ENCODE peak calls at places on chromosomes 4 and X, in eight cellular contexts. A is stimulated activated CD4-positive, alpha-beta T cell treated with anti-CD3 and anti-CD28 coated beads, Interleukin-15, amount 100 ng/mL, for 48 hours; W is IMR-90; S is psoas muscle; Z is HS-5; I is Caki2; X is endothelial cell; V is Calu3. Q is an unnamed sample.

GRCh38 chr4:104642521-104642920 is 147.8 kb upstream of the CXXC4 start:
- DNase-seq in S (no peak), V (no peak), A (no peak), X (no peak), I (no peak), Z (no peak), W (no peak), Q (no peak)

GRCh38 chr4:105279314-105279713 is 132.6 kb downstream of the TET2 start:
- DNase-seq in Z (no peak), X (no peak), I (no peak), V (no peak), S (no peak), A (no peak), W (no peak), Q (no peak)

GRCh38 chr4:1130318-1131186 is 17.2 kb upstream of the RNF212 start:
- DNase-seq in A (peak), X (peak), S (peak), W (peak), I (peak), Z (peak), V (peak), Q (peak)

GRCh38 chr4:155667538-155668511 is 1.2 kb downstream of the GUCY1A1 start:
- DNase-seq in Z (no peak), I (peak), W (peak), A (no peak), S (peak), V (peak), X (peak), Q (peak)

GRCh38 chrX:87727615-87728014 is 210.0 kb downstream of the KLHL4 start:
- DNase-seq in I (no peak), V (no peak), Z (no peak), A (no peak), W (no peak), X (no peak), S (no peak), Q (no peak)

GRCh38 chrX:20594985-20595384 is 328.3 kb upstream of the RPS6KA3 start:
- DNase-seq in V (peak), S (no peak), W (no peak), A (no peak), X (no peak), Z (no peak), I (peak), Q (peak)

GRCh38 chr4:82043081-82043808 is 330.5 kb downstream of the HNRNPD start:
- DNase-seq in W (no peak), Z (no peak), I (no peak), A (no peak), V (peak), X (peak), S (no peak), Q (no peak)

GRCh38 chr4:101118641-101119040 is 228.7 kb downstream of the PPP3CA start:
- DNase-seq in I (no peak), S (no peak), A (no peak), X (no peak), W (no peak), V (no peak), Z (no peak), Q (no peak)

GRCh38 chr4:185096032-185096653 is 46.9 kb upstream of the SLC25A4 start:
- DNase-seq in I (peak), A (peak), V (peak), W (peak), Z (no peak), S (no peak), X (peak), Q (peak)

GRCh38 chr4:123484291-123484926 is 87.8 kb downstream of the SPRY1 start:
- DNase-seq in X (no peak), V (no peak), W (peak), A (no peak), I (no peak), Z (no peak), S (no peak), Q (no peak)

GRCh38 chr4:56210397-56210796 is 176.9 kb downstream of the AASDH start:
- DNase-seq in X (no peak), I (no peak), W (no peak), V (no peak), S (no peak), Z (no peak), A (no peak), Q (no peak)

GRCh38 chrX:112867570-112867969 is 26.9 kb upstream of the AMOT start:
- DNase-seq in S (no peak), I (no peak), X (no peak), W (no peak), V (peak), Z (no peak), A (no peak), Q (no peak)

GRCh38 chr4:139596680-139597279 is 40.8 kb upstream of the SETD7 start:
- DNase-seq in W (no peak), Z (no peak), I (no peak), A (no peak), S (no peak), X (no peak), V (no peak), Q (no peak)

GRCh38 chr4:120053916-120054315 is 12.7 kb downstream of the MAD2L1 start:
- DNase-seq in X (no peak), Z (no peak), W (no peak), S (no peak), I (no peak), V (no peak), A (no peak), Q (no peak)

GRCh38 chr4:90186229-90186628 is 59.0 kb downstream of the CCSER1 start:
- DNase-seq in A (no peak), I (no peak), V (no peak), X (no peak), Z (no peak), S (no peak), W (no peak), Q (no peak)

Q was measured in foreskin melanocyte.